ENCODE peak calls at places on chromosomes 13 and 19, in six cellular contexts. P is stimulated activated CD8-positive, alpha-beta memory T cell treated with anti-CD3 and anti-CD28 coated beads, Interleukin-15, amount 100 ng/mL, for 4 hours; J is GOT3; Y is astrocyte of the spinal cord; O is HEK293T; L is cardiac muscle cell. C is an unnamed sample.

GRCh38 chr13:49840266-49840665 is 47.8 kb upstream of the KPNA3 start:
- DNase-seq in P (no peak), Y (no peak), J (no peak), L (no peak), O (no peak), C (no peak)

GRCh38 chr19:32570081-32570785 is 10.8 kb upstream of the PDCD5 start:
- DNase-seq in Y (peak; percentile 50), L (peak; percentile 72), J (no peak), P (no peak), O (peak; percentile 61), C (peak; percentile 18)

GRCh38 chr19:51330366-51330765 is 11.6 kb downstream of the VSIG10L start:
- DNase-seq in P (no peak), L (no peak), J (no peak), O (no peak), Y (no peak), C (no peak)

GRCh38 chr13:112174476-112175110 is 107.6 kb downstream of the SOX1 start:
- DNase-seq in Y (no peak), O (no peak), P (no peak), J (no peak), L (no peak), C (no peak)

GRCh38 chr13:75825161-75825560 is 189.0 kb downstream of the LMO7 start:
- DNase-seq in Y (no peak), O (no peak), L (no peak), J (no peak), P (no peak), C (no peak)

GRCh38 chr13:99481357-99481756 is 19.9 kb upstream of the TM9SF2 start:
- DNase-seq in Y (no peak), J (no peak), P (no peak), L (no peak), O (no peak), C (no peak)

GRCh38 chr13:26587251-26587650 is 29.8 kb downstream of the WASF3 start:
- DNase-seq in P (no peak), Y (no peak), L (no peak), J (no peak), O (no peak), C (no peak)

GRCh38 chr13:35703061-35703460 is 226.6 kb upstream of the MAB21L1 start:
- DNase-seq in P (no peak), Y (no peak), O (no peak), L (no peak), J (no peak), C (no peak)

GRCh38 chr13:87671824-87672603 is 843 bp downstream of the SLITRK5 start:
- DNase-seq in P (no peak), Y (peak; percentile 6), O (peak; percentile 57), J (no peak), L (no peak), C (no peak)

GRCh38 chr13:99144306-99144705 is 56.3 kb upstream of the UBAC2 start:
- DNase-seq in J (no peak), P (no peak), O (no peak), L (no peak), Y (no peak), C (no peak)

GRCh38 chr19:41999071-41999877 is 5.2 kb upstream of the ATP1A3 start:
- DNase-seq in J (no peak), O (no peak), L (no peak), P (no peak), Y (no peak), C (no peak)

GRCh38 chr13:27965740-27966640 is 3.1 kb downstream of the CDX2 start:
- DNase-seq in O (no peak), J (no peak), Y (no peak), P (no peak), L (no peak), C (no peak)

GRCh38 chr13:113656831-113657671 is 947 bp downstream of the ATP4B start:
- DNase-seq in J (no peak), P (no peak), Y (no peak), O (no peak), L (no peak), C (no peak)

C was measured in skeletal muscle cell.